ENCODE peak calls at places on chromosome 1, in six cellular contexts. N, G, H, R, A and C are unnamed samples. For H3K4me1 and H3K36me3, the result is how much of the 10 kb centered on the place peaks cover.

GRCh38 chr1:2290595-2291510 is 62.7 kb downstream of the SKI start:
- DNase-seq in A (no peak), N (peak), G (no peak), H (no peak), R (peak), C (peak)

GRCh38 chr1:147700042-147700711 is 29.9 kb upstream of the ACP6 start:
- DNase-seq in R (peak), N (peak), H (peak), G (no peak), A (peak), C (peak)

GRCh38 chr1:51301844-51302162 is 28.6 kb downstream of the TTC39A start:
- DNase-seq in H (no peak), R (no peak), N (no peak), G (no peak), A (no peak), C (no peak)

GRCh38 chr1:59122527-59122926 is 174.4 kb upstream of the FGGY start:
- DNase-seq in R (no peak), A (no peak), G (no peak), N (no peak), H (no peak), C (no peak)

GRCh38 chr1:207820568-207821463 is 69.0 kb downstream of the CD46 start:
- DNase-seq in H (no peak), N (no peak), G (no peak), A (no peak), R (no peak), C (no peak)

GRCh38 chr1:200206340-200206739 is 178.8 kb downstream of the NR5A2 start:
- DNase-seq in G (no peak), A (no peak), H (no peak), N (no peak), R (peak), C (no peak)

GRCh38 chr1:187862506-187862905 is 1033.8 kb downstream of the PLA2G4A start:
- DNase-seq in H (no peak), A (no peak), R (no peak), G (no peak), N (no peak), C (no peak)

GRCh38 chr1:48223372-48224081 is 1.0 kb downstream of the SLC5A9 start:
- DNase-seq in H (no peak), N (no peak), G (no peak), R (no peak), A (no peak), C (no peak)

GRCh38 chr1:119631433-119632102 is 16.5 kb downstream of the ZNF697 start:
- DNase-seq in A (peak), G (peak), R (peak), H (no peak), N (peak), C (peak)

GRCh38 chr1:213988639-213989070 is 882 bp downstream of the PROX1 start:
- DNase-seq in R (no peak), N (no peak), G (no peak), A (no peak), H (no peak), C (no peak)

GRCh38 chr1:226870026-226870322 is 442 bp upstream of the PSEN2 start:
- DNase-seq in A (no peak), G (no peak), N (no peak), R (no peak), H (peak), C (no peak)

GRCh38 chr1:175207971-175208370 is 15.4 kb upstream of the KIAA0040 start:
- DNase-seq in R (no peak), G (no peak), H (no peak), A (no peak), N (no peak), C (no peak)

GRCh38 chr1:154911691-154912550 is 24.6 kb downstream of the PMVK start:
- DNase-seq in R (no peak), G (no peak), H (no peak), A (no peak), N (peak), C (no peak)

GRCh38 chr1:182599339-182599738 is 4.8 kb downstream of the RGS16 start:
- DNase-seq in R (no peak), N (no peak), H (no peak), A (peak), G (no peak), C (no peak)

GRCh38 chr1:99818063-99818699 is 32.0 kb upstream of the AGL start:
- DNase-seq in H (no peak), G (no peak), A (no peak), N (no peak), R (peak), C (no peak)

GRCh38 chr1:67451377-67451776 is 21.2 kb upstream of the SERBP1 start:
- DNase-seq in R (no peak), A (no peak), H (no peak), G (no peak), N (no peak), C (no peak)

DNA sequence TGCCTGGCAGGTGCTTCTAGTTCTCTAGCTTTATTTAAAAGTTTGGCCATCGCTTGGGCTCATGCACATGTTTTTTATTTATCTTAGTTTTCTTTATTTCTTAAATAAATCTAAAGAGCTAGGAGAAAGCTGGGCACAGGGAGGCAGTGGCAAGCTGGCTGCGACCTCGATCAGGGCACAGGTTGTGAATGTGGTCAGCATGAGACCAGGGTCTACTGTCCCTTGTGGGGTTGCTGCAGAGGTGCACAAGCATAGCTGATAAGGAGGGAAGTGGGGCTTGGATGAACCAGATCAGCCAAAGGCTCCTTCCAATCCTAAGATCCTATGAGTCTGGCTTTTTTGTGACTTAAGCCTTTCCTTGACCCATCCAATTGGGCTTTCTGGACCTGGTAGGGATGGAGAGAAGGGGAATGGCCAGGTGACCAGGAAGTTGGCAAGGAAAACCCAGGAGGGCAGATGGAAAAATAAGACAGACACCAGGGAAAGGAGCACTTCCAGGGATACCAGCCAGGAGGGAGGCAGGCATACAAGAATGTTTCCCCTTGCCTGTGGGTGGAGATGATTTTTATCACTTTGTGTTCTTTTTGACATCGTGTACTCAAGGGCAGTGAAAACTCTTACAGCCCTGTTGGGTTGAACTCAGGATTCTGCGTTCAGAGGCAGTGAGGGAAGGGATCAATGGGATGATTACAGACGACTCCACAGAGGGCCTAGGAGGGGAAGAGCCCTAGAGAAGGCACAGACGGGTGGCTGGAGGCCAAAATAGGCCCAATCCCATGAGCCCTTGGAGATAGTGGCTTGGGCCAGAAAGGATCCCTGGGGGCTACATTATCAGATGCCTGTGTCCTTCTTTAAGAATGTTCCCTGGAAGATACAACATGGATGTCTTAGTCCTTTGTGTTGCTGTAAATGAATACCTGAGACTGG is 8.5 kb downstream of the CYP4B1 start:
- DNase-seq in H (no peak), G (no peak), A (no peak), R (no peak), N (no peak), C (no peak)
- H3K4me1 ChIP-seq in H (under half), G (under half), A (under half), R (under half), N (half or more), C (under half)

GRCh38 chr1:62315387-62315786 is 3.8 kb downstream of the KANK4 start:
- DNase-seq in H (no peak), N (no peak), G (no peak), R (no peak), A (no peak), C (no peak)

GRCh38 chr1:62317021-62317768 is 2.0 kb downstream of the KANK4 start:
- DNase-seq in A (no peak), H (no peak), N (no peak), R (no peak), G (no peak), C (no peak)

GRCh38 chr1:62318320-62318755 is 896 bp downstream of the KANK4 start:
- DNase-seq in A (no peak), G (no peak), R (no peak), H (no peak), N (no peak), C (no peak)

GRCh38 chr1:62321438-62321837 is 2.2 kb upstream of the KANK4 start:
- DNase-seq in G (no peak), H (peak), N (no peak), A (no peak), R (peak), C (no peak)

GRCh38 chr1:62318756-62319544 is at the start of gene KANK4:
- DNase-seq in R (no peak), N (no peak), A (peak), G (no peak), H (no peak), C (no peak)
- H3K4me3 ChIP-seq in R (peak), N (peak), A (peak), G (peak), H (no peak), C (peak)

DNA sequence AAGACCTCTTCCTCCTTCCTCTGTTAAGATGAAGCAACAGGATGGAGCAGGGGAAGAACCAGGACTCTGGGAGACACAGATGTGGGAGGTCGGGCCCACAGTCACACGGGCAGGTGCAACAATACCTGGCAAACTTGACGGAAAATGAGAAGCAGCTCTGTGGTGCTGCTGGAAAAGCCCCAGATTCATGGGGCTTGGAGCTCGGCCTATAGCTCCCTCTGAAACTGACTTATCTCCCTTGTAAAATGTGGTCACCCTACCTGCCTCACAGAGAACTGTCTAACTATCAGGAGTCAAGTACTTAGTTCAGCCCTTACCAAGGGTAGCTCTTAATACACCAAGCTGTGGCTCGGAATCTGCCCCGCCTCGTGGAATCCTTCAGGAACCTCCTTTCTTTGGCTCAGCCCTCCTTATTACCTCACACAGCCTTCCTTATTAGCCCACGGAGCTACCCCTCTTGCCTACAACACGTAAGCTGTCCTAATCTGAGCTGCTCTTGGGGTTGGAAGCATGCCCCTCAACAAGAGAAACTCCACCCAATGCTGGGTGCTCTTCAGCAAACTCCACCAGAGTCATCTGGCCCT is 68.8 kb downstream of the MRPL37 start:
- DNase-seq in H (no peak), N (no peak), A (no peak), R (no peak), G (no peak), C (no peak)
- H3K36me3 ChIP-seq in H (under half), N (under half), A (under half), R (under half), G (under half), C (under half)

DNA sequence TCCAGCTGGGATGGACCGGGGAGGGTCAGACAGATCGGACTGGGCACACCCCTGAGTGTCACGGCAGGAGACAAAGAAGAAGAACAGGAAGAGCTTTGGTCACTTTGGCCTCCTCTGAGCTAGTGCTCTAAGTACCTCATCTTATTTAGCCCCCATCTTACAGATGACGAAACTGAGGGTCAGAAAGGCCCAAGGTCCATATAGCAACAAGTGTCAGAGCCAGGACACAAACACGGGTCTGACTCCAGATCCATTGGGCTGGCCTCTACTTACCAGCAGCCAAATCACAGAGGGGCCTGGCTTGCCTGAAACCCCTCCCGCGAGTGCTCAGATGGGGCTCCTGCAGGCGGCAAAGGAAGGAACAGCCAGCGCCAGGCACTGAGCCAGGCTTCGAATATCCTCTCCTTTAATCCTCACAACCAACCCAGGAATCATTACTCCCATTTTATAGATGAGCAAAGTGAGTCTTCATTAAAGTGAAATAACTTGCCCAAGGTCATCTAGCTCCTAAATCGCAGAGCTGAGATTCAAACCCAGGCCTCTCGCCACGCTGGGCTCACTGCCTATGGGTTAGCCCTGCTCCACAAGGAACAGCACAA is 25.7 kb upstream of the SELENON start:
- DNase-seq in N (no peak), G (no peak), R (no peak), A (no peak), H (no peak), C (no peak)
- H3K4me1 ChIP-seq in N (under half), G (under half), R (half or more), A (under half), H (under half), C (under half)

DNA sequence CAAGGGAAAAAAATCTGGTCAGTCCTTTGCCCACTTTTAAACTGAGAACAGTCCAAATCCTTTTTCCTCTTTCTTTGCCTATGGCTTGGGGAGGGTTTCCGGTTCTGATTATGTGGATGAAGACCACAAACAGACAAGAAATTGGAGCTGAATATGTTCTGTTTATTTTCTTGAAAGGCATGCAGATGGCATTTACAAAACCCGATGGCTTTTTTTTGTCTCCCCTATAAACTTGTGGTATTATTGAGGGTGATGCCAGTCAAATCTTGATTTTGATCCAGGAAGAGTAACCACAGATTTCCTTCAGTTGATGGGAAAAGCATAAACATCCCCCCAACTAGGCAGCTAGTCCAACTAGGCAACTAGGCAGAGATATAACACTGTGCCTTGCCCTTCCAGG is 38.9 kb downstream of the PLPP3 start:
- DNase-seq in H (no peak), N (no peak), R (no peak), G (no peak), A (no peak), C (no peak)
- H3K4me3 ChIP-seq in H (no peak), N (no peak), R (no peak), G (no peak), A (no peak), C (no peak)

GRCh38 chr1:43960798-43961197 is 9.0 kb upstream of the DPH2 start:
- DNase-seq in G (no peak), A (no peak), R (no peak), N (no peak), H (no peak), C (no peak)
- H3K36me3 ChIP-seq in G (under half), A (under half), R (under half), N (half or more), H (under half), C (under half)

DNA sequence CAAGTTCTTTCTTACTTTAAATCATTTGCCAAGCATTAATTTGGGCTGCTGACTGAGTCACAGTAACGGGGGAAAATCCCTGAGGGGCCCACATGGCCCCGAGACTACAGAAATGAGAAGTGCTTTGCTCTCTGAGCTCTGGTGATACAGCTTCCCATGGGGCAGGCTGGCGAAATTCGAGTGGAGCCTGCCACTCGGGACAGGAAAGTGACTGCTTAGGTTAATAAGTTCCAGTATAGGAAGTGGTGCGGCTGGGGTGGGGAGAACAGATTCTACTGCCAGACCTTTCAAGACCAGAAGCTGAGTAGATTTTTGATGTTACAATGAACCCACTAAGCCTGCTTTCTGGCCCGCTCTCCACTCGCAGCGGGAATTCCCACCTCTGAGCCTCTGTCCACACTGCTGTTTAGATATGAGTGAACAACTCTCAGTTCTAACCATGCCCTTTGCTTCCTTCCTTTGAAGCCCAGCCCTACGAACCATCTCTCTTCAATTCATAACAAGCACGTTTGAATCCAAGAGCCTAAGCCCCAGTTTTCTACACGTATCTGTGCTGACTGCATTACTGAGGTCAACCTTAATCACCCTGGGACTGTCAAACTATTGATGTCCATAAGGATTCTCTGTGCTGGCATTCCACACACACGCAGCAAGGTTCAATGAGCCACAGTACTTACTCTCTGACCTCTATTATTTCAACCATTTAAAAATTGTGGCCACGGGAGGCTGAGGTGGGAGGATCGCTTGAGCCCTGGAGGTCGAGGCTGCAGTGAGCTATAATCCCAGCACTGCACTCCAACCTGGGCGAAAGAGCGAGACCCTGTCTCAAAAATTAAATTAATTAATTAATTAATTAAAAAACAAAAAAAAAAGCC is 9.6 kb downstream of the ZBTB17 start:
- DNase-seq in G (peak), N (no peak), A (no peak), R (no peak), H (no peak), C (no peak)
- H3K4me1 ChIP-seq in G (under half), N (under half), A (under half), R (under half), H (under half), C (under half)

DNA sequence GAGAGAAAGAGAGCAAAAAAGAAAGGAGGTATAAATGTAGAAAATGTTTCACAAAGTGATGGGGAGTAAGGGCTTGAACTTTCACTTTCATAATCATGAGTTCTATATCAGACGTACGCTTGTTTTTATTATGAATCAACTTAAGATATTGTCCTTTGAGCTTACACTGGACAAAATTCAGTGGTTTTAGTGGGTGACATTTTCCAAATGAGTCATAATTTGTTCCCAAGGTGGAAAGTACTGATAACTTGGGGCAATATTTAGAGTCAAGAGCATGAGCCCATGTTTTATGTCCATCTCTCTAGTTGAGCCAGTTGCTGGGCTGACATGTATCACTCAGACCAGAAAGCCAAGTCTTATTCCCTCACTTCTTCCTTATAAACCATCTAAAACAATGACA is 161.6 kb downstream of the CHRM3 start:
- DNase-seq in A (no peak), H (no peak), G (no peak), R (peak), N (no peak), C (no peak)
- H3K4me3 ChIP-seq in A (no peak), H (no peak), G (no peak), R (no peak), N (no peak), C (no peak)

DNA sequence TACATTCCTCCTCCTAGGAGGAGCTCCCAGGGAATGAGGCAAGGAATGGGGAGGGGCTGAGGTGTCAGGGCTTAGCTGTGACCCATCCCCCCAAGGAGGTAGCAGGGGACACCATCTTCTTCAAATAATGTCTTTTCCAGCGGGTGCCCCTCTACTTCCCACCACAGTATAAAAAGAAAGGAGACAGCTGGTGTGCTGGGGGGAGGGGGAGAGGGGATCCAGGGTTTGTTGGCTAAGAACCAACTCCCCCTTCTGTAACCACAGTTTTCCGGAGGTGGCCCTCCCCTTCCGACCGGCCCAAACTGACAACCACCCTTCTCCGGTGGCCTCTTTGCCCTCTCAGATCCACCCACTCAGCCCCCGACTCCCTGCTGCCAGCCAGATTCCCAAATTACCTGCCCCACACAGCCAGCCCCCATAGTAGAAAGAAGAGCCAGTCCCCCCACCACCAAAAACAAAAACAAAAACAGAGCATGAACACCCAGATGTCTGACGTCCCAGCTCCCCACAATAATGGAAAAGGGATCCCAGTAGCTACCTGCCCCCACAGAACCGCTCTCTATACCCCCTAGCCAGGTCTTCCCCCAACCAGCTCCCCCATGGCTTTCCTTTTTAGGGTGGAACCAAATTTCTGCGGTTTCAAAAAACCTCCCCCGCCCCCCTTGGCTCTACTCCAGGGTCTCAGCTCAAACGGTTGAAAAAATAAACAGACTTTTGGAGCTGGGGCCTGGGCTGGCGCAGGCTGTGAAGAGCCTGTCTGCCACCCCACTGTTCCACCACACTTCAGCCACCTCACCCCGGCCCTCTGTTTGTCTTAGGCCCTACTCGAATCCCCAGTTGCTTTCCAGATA is 2.1 kb downstream of the ARHGEF2 start:
- DNase-seq in N (peak), A (no peak), H (no peak), G (peak), R (peak), C (peak)
- H3K36me3 ChIP-seq in N (under half), A (under half), H (under half), G (under half), R (under half), C (under half)